ENCODE peak calls at places on chromosome 12, in eight cellular contexts. V, T, W, K, Y, N, U and C are unnamed samples.

GRCh38 chr12:25005376-25005775 is 56.5 kb upstream of the BCAT1 start:
- DNase-seq in W (no peak), K (no peak), N (no peak), T (no peak), Y (no peak), V (no peak), U (no peak), C (no peak)

GRCh38 chr12:68780731-68781130 is 27.2 kb upstream of the MDM2 start:
- DNase-seq in W (peak; percentile 9), Y (no peak), U (no peak), T (no peak), K (no peak), N (no peak), V (no peak), C (no peak)

GRCh38 chr12:79547735-79548347 is 142.9 kb downstream of the PAWR start:
- DNase-seq in K (peak; percentile 85), U (no peak), V (peak; percentile 74), T (no peak), W (peak; percentile 77), N (peak; percentile 79), Y (peak; percentile 47), C (peak; percentile 32)

GRCh38 chr12:12720052-12720451 is 2.9 kb downstream of the CDKN1B start:
- DNase-seq in Y (no peak), W (no peak), T (no peak), N (no peak), V (no peak), K (no peak), U (no peak), C (no peak)

GRCh38 chr12:79725987-79726386 is 35.2 kb upstream of the PAWR start:
- DNase-seq in Y (no peak), V (no peak), K (no peak), T (no peak), U (peak; percentile 10), N (peak; percentile 9), W (peak; percentile 39), C (no peak)

GRCh38 chr12:74890237-74890599 is 319.4 kb downstream of the KCNC2 start:
- DNase-seq in W (peak; percentile 92), U (peak; percentile 80), V (peak; percentile 59), N (peak; percentile 72), T (no peak), K (peak; percentile 8), Y (no peak), C (peak; percentile 73)

GRCh38 chr12:76124456-76124855 is 40.0 kb upstream of the NAP1L1 start:
- DNase-seq in V (no peak), Y (no peak), K (no peak), N (no peak), W (peak; percentile 28), T (no peak), U (no peak), C (no peak)

GRCh38 chr12:126436041-126436440 is 1370.8 kb downstream of the AACS start:
- DNase-seq in U (no peak), W (no peak), K (no peak), N (no peak), T (no peak), Y (no peak), V (no peak), C (no peak)

GRCh38 chr12:93448796-93449195 is 7.0 kb upstream of the UBE2N start:
- DNase-seq in K (no peak), Y (no peak), U (no peak), T (no peak), V (no peak), W (no peak), N (no peak), C (no peak)

GRCh38 chr12:95648990-95649791 is 97.9 kb upstream of the USP44 start:
- DNase-seq in Y (no peak), T (no peak), U (peak; percentile 85), K (no peak), V (peak; percentile 64), N (no peak), W (no peak), C (no peak)

GRCh38 chr12:100706029-100706428 is 88.5 kb upstream of the ANO4 start:
- DNase-seq in V (no peak), W (peak; percentile 57), U (peak; percentile 70), T (no peak), K (no peak), Y (no peak), N (peak; percentile 20), C (peak; percentile 76)

GRCh38 chr12:15700595-15700994 is 88.6 kb downstream of the EPS8 start:
- DNase-seq in T (no peak), V (no peak), W (peak; percentile 82), K (no peak), Y (no peak), U (peak; percentile 86), N (peak; percentile 84), C (peak; percentile 73)

DNA sequence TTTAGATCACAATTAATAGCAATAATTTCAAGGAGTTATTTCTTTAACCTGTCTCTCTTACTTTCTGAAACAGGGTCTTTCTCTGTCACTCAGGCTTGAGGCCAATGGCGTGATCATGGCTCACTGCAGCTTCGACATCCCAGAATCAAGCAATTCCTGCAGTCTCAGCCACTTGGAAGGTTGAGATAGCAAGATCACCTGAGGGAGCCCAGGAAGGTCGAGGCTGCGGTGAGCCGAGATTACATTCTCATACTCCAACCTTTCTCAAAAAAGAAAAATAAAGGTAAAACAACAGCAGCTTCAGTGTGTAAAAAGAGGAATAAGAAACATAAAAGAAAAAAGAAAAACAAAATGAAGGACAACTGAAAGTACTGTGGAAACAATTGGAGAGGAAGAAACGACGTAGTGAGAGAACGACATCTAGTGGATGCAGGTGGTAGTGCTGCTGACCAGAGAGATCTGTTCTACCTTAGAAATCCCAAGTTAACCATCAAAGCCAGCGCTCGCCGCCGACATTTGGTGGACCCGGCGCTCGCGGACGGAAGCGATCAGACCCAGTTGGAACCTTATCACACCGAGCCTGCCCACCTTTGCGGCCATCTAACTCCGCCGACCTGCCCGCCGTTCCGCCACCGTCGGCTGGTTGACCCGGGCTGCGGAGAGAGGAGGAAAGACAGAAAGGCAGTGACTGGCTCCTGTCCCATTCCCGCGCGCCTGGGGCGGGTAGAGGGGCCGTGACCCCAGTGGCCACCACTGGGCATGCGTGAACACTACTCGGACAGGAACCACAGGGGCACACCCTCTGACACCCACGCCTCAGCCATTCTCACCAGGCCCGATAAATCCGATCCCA is 196.1 kb downstream of the ALG10 start:
- DNase-seq in N (peak; percentile 20), T (no peak), V (peak; percentile 74), K (peak; percentile 87), U (no peak), W (peak; percentile 48), Y (peak; percentile 34), C (peak; percentile 31)
- H3K4me3 ChIP-seq in N (no peak overlapping the region), T (peak overlapping the region; percentile 43), V (peak overlapping the region; percentile 12), K (peak overlapping the region; percentile 50), U (peak overlapping the region; percentile 26), W (no peak overlapping the region), Y (no peak overlapping the region), C (peak overlapping the region; percentile 55)

GRCh38 chr12:49673446-49674317 is 33.5 kb downstream of the FMNL3 start:
- DNase-seq in V (no peak), W (peak; percentile 92), Y (peak; percentile 80), T (peak; percentile 26), U (peak; percentile 47), N (peak; percentile 76), K (peak; percentile 79), C (no peak)
- TF ChIP-seq CTCF in V (no peak), W (peak; percentile 61), Y (no peak), T (no peak), U (no peak), N (no peak), K (no peak), C (no peak)

GRCh38 chr12:46556105-46556559 is 183.6 kb upstream of the SLC38A2 start:
- DNase-seq in U (peak; percentile 79), K (no peak), N (peak; percentile 92), Y (no peak), W (peak; percentile 62), V (no peak), T (no peak), C (peak; percentile 87)
- H3K4me3 ChIP-seq in U (no peak overlapping the region), K (no peak overlapping the region), N (no peak overlapping the region), Y (no peak overlapping the region), W (no peak overlapping the region), V (no peak overlapping the region), T (no peak overlapping the region), C (no peak overlapping the region)

DNA sequence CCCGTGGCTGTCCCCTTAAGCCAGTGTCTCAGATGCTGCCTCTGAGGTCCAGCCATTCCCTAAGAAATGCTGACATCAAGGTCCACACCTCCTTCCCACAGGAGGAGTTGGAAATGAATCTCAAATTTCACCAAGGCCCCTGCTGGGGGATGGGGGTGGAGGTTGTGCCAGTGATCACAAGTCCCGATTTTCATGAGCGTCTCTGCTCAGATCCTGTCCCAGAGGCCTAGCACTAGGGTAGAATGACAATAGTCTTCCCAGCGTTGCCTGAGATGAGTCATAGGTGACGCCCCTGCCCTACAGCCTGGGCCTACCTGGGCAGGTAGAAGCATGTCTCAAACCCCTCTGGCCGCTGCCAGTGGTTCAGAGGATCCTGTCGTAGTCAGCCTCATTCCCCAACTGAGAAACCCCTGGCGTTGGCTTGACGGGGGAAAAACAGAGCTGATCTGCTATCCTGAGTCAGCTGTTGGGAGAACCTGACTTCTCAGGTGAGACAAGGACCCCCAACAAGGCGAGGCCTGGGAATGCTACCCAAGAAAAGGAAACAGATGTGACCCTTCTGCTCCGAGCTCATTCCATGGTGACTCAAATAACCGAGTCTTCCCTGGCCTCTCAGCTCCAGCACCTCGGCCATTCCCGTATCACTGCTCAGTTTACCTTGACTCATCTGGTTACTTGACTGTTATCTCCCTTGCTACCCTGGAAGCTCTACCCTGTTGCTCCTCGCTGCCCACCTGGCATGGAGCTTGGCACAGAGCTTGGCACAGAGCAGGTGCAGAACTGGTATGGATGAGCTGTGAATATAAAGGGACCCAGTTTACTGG is 21.8 kb upstream of the SPPL3 start:
- DNase-seq in U (no peak), T (no peak), V (no peak), Y (peak; percentile 57), W (no peak), N (no peak), K (peak; percentile 59), C (no peak)
- TF ChIP-seq CTCF in U (no peak), T (no peak), V (no peak), Y (no peak), W (no peak), N (no peak), K (no peak), C (no peak)